ENCODE peak calls at places on chromosome 5, in nine cellular contexts. One of them, this sample, is unnamed.

GRCh38 chr5:5141625-5142527 is 1.7 kb downstream of the ADAMTS16 start:
- DNase-seq in MM.1S: peak; percentile 61
- DNase-seq in neural progenitor cell: peak; percentile 81
- DNase-seq in HCT116: peak; percentile 45
- DNase-seq in SK-N-SH: peak; percentile 53
- DNase-seq in hepatocyte: peak; percentile 86
- DNase-seq in GM23248: peak; percentile 76
- DNase-seq in OCI-LY7: peak; percentile 68
- DNase-seq in PC-3: peak; percentile 75
- DNase-seq in this sample: peak; percentile 87

GRCh38 chr5:178839319-178839704 is 20.4 kb upstream of the ZNF354B start:
- DNase-seq in neural progenitor cell: peak; percentile 82
- DNase-seq in HCT116: peak; percentile 16
- DNase-seq in MM.1S: no peak
- DNase-seq in PC-3: peak; percentile 82
- DNase-seq in GM23248: peak; percentile 35
- DNase-seq in hepatocyte: peak; percentile 82
- DNase-seq in SK-N-SH: peak; percentile 34
- DNase-seq in OCI-LY7: peak; percentile 47
- DNase-seq in this sample: peak; percentile 88

GRCh38 chr5:16964821-16965220 is 28.7 kb upstream of the MYO10 start:
- DNase-seq in MM.1S: no peak
- DNase-seq in neural progenitor cell: no peak
- DNase-seq in HCT116: peak; percentile 7
- DNase-seq in GM23248: peak; percentile 11
- DNase-seq in PC-3: no peak
- DNase-seq in SK-N-SH: no peak
- DNase-seq in OCI-LY7: no peak
- DNase-seq in hepatocyte: no peak
- DNase-seq in this sample: no peak

GRCh38 chr5:102583663-102584062 is 84.9 kb upstream of the SLCO6A1 start:
- DNase-seq in GM23248: peak; percentile 42
- DNase-seq in hepatocyte: peak; percentile 21
- DNase-seq in SK-N-SH: peak; percentile 8
- DNase-seq in OCI-LY7: peak; percentile 8
- DNase-seq in PC-3: peak; percentile 74
- DNase-seq in MM.1S: peak; percentile 42
- DNase-seq in HCT116: peak; percentile 16
- DNase-seq in neural progenitor cell: no peak
- DNase-seq in this sample: peak; percentile 15

GRCh38 chr5:33894566-33894965 is 2.8 kb upstream of the ADAMTS12 start:
- DNase-seq in PC-3: peak; percentile 89
- DNase-seq in MM.1S: no peak
- DNase-seq in HCT116: no peak
- DNase-seq in hepatocyte: no peak
- DNase-seq in neural progenitor cell: no peak
- DNase-seq in SK-N-SH: no peak
- DNase-seq in OCI-LY7: no peak
- DNase-seq in GM23248: peak; percentile 31
- DNase-seq in this sample: no peak

GRCh38 chr5:7867260-7867659 is 1.6 kb downstream of the FASTKD3 start:
- DNase-seq in neural progenitor cell: no peak
- DNase-seq in PC-3: no peak
- DNase-seq in HCT116: no peak
- DNase-seq in MM.1S: no peak
- DNase-seq in SK-N-SH: no peak
- DNase-seq in OCI-LY7: no peak
- DNase-seq in GM23248: no peak
- DNase-seq in hepatocyte: no peak
- DNase-seq in this sample: no peak

GRCh38 chr5:1514027-1514818 is 9.5 kb downstream of the LPCAT1 start:
- DNase-seq in MM.1S: no peak
- DNase-seq in HCT116: no peak
- DNase-seq in hepatocyte: no peak
- DNase-seq in PC-3: no peak
- DNase-seq in GM23248: no peak
- DNase-seq in SK-N-SH: peak; percentile 9
- DNase-seq in neural progenitor cell: peak; percentile 7
- DNase-seq in OCI-LY7: no peak
- DNase-seq in this sample: peak; percentile 49

GRCh38 chr5:59591162-59591561 is 302.4 kb downstream of the PDE4D start:
- DNase-seq in HCT116: no peak
- DNase-seq in PC-3: peak; percentile 2
- DNase-seq in OCI-LY7: no peak
- DNase-seq in hepatocyte: no peak
- DNase-seq in GM23248: no peak
- DNase-seq in neural progenitor cell: no peak
- DNase-seq in SK-N-SH: no peak
- DNase-seq in MM.1S: peak; percentile 68
- DNase-seq in this sample: no peak

GRCh38 chr5:59180515-59180914 is 597.6 kb downstream of the RAB3C start:
- DNase-seq in SK-N-SH: no peak
- DNase-seq in GM23248: no peak
- DNase-seq in HCT116: no peak
- DNase-seq in OCI-LY7: no peak
- DNase-seq in neural progenitor cell: no peak
- DNase-seq in MM.1S: no peak
- DNase-seq in PC-3: no peak
- DNase-seq in hepatocyte: no peak
- DNase-seq in this sample: no peak

GRCh38 chr5:45507174-45507573 is 189.0 kb downstream of the HCN1 start:
- DNase-seq in MM.1S: no peak
- DNase-seq in hepatocyte: peak; percentile 10
- DNase-seq in PC-3: no peak
- DNase-seq in SK-N-SH: no peak
- DNase-seq in neural progenitor cell: no peak
- DNase-seq in GM23248: no peak
- DNase-seq in OCI-LY7: no peak
- DNase-seq in HCT116: no peak
- DNase-seq in this sample: peak; percentile 11

GRCh38 chr5:19172926-19173425 is 815.0 kb downstream of the CDH18 start:
- DNase-seq in OCI-LY7: no peak
- DNase-seq in HCT116: no peak
- DNase-seq in SK-N-SH: no peak
- DNase-seq in PC-3: no peak
- DNase-seq in hepatocyte: no peak
- DNase-seq in neural progenitor cell: no peak
- DNase-seq in GM23248: no peak
- DNase-seq in MM.1S: no peak
- DNase-seq in this sample: no peak

GRCh38 chr5:156913719-156914370 is 49.2 kb downstream of the TIMD4 start:
- DNase-seq in SK-N-SH: no peak
- DNase-seq in MM.1S: peak; percentile 82
- DNase-seq in neural progenitor cell: peak; percentile 49
- DNase-seq in GM23248: no peak
- DNase-seq in hepatocyte: no peak
- DNase-seq in HCT116: no peak
- DNase-seq in PC-3: no peak
- DNase-seq in OCI-LY7: peak; percentile 92
- DNase-seq in this sample: peak; percentile 95

GRCh38 chr5:124755565-124755964 is 9.1 kb upstream of the ZNF608 start:
- DNase-seq in OCI-LY7: peak; percentile 29
- DNase-seq in MM.1S: no peak
- DNase-seq in neural progenitor cell: no peak
- DNase-seq in PC-3: no peak
- DNase-seq in GM23248: peak; percentile 15
- DNase-seq in SK-N-SH: peak; percentile 73
- DNase-seq in HCT116: no peak
- DNase-seq in hepatocyte: no peak
- DNase-seq in this sample: no peak

GRCh38 chr5:179131321-179131835 is 71.2 kb downstream of the ZNF354C start:
- DNase-seq in hepatocyte: no peak
- DNase-seq in SK-N-SH: no peak
- DNase-seq in PC-3: no peak
- DNase-seq in MM.1S: no peak
- DNase-seq in HCT116: no peak
- DNase-seq in OCI-LY7: no peak
- DNase-seq in neural progenitor cell: no peak
- DNase-seq in GM23248: no peak
- DNase-seq in this sample: no peak

GRCh38 chr5:174764309-174764708 is 39.9 kb downstream of the MSX2 start:
- DNase-seq in neural progenitor cell: no peak
- DNase-seq in GM23248: no peak
- DNase-seq in OCI-LY7: no peak
- DNase-seq in hepatocyte: no peak
- DNase-seq in SK-N-SH: no peak
- DNase-seq in PC-3: no peak
- DNase-seq in MM.1S: no peak
- DNase-seq in HCT116: no peak
- DNase-seq in this sample: no peak

GRCh38 chr5:174759091-174759490 is 34.7 kb downstream of the MSX2 start:
- DNase-seq in neural progenitor cell: no peak
- DNase-seq in SK-N-SH: no peak
- DNase-seq in MM.1S: no peak
- DNase-seq in HCT116: no peak
- DNase-seq in OCI-LY7: no peak
- DNase-seq in PC-3: peak; percentile 6
- DNase-seq in GM23248: no peak
- DNase-seq in hepatocyte: no peak
- DNase-seq in this sample: no peak

GRCh38 chr5:174755103-174755502 is 30.7 kb downstream of the MSX2 start:
- DNase-seq in hepatocyte: no peak
- DNase-seq in OCI-LY7: no peak
- DNase-seq in HCT116: no peak
- DNase-seq in SK-N-SH: no peak
- DNase-seq in PC-3: peak; percentile 29
- DNase-seq in MM.1S: no peak
- DNase-seq in GM23248: peak; percentile 51
- DNase-seq in neural progenitor cell: peak; percentile 14
- DNase-seq in this sample: no peak

GRCh38 chr5:174765540-174765939 is 41.2 kb downstream of the MSX2 start:
- DNase-seq in HCT116: no peak
- DNase-seq in PC-3: no peak
- DNase-seq in neural progenitor cell: no peak
- DNase-seq in OCI-LY7: no peak
- DNase-seq in MM.1S: no peak
- DNase-seq in SK-N-SH: no peak
- DNase-seq in GM23248: no peak
- DNase-seq in hepatocyte: no peak
- DNase-seq in this sample: no peak

DNA sequence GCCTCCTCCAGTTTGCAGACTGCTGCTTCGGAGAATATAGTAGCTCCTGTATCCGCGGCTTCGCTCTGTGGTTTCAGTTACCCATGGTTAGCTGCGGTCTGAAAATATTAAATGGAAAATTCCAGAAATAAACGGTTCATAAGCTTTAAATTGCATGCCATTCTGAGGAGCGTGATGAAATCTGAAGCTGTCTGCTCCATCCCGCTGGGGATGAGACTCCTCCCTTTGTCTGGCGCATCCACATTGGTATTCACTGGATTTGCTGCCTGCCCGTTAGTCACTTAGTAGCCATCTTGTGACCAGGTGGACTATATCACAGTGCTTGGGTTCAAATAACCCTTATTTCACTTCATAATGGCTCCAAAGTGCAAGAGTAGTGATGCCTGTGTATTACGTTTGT is 36.3 kb downstream of the MSX2 start:
- DNase-seq in HCT116: no peak
- DNase-seq in OCI-LY7: no peak
- DNase-seq in SK-N-SH: no peak
- DNase-seq in GM23248: peak; percentile 47
- DNase-seq in hepatocyte: no peak
- DNase-seq in neural progenitor cell: no peak
- DNase-seq in MM.1S: no peak
- DNase-seq in PC-3: no peak
- DNase-seq in this sample: no peak
- TF ChIP-seq EZH2phosphoT487 in HCT116: no peak
- TF ChIP-seq EZH2phosphoT487 in OCI-LY7: no peak
- TF ChIP-seq EZH2phosphoT487 in SK-N-SH: no peak
- TF ChIP-seq EZH2phosphoT487 in GM23248: no peak
- TF ChIP-seq EZH2phosphoT487 in hepatocyte: no peak
- TF ChIP-seq EZH2phosphoT487 in neural progenitor cell: no peak
- TF ChIP-seq EZH2phosphoT487 in MM.1S: no peak
- TF ChIP-seq EZH2phosphoT487 in PC-3: no peak
- TF ChIP-seq EZH2phosphoT487 in this sample: no peak

GRCh38 chr5:159209438-159210305 is at the start of gene RNF145:
- DNase-seq in PC-3: peak; percentile 72
- DNase-seq in HCT116: peak; percentile 68
- DNase-seq in OCI-LY7: peak; percentile 87
- DNase-seq in hepatocyte: peak; percentile 96
- DNase-seq in SK-N-SH: peak; percentile 94
- DNase-seq in MM.1S: peak; percentile 87
- DNase-seq in GM23248: peak; percentile 97
- DNase-seq in neural progenitor cell: peak; percentile 87
- DNase-seq in this sample: peak; percentile 67
- TF ChIP-seq EZH2phosphoT487 in PC-3: no peak
- TF ChIP-seq EZH2phosphoT487 in HCT116: no peak
- TF ChIP-seq EZH2phosphoT487 in OCI-LY7: no peak
- TF ChIP-seq EZH2phosphoT487 in hepatocyte: no peak
- TF ChIP-seq EZH2phosphoT487 in SK-N-SH: no peak
- TF ChIP-seq EZH2phosphoT487 in MM.1S: no peak
- TF ChIP-seq EZH2phosphoT487 in GM23248: no peak
- TF ChIP-seq EZH2phosphoT487 in neural progenitor cell: no peak
- TF ChIP-seq EZH2phosphoT487 in this sample: no peak

DNA sequence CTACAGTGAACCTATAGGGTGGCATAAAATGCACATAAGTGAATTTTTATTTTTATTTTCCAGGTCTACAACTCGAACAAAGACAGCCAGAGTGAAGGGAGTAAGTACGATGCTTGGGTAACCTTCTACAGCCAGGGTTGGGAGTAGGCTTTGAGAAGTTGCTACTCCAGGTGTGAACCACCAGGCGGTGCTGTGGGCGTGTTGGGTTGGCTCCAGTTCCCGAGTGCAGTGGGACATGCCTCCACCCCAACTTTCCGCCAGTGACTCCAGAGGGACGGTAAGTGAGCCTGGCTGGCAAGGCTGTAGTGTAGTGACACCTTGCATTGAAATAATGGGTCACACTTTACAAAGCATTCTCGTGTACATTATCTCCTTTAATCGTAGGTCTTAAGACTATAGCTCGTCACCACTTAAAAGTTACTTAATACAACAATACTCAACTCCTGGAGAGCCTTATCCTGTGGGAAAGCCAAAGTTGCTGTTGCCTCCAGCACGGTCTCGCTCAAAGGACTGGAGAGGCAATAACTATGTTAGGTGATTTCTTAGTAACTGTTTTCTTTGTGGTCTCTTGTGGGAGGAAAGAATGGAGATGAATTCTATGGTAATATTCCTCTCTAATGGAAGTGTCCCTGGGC is 244.0 kb downstream of the ARHGAP26 start:
- DNase-seq in GM23248: peak; percentile 38
- DNase-seq in PC-3: peak; percentile 31
- DNase-seq in neural progenitor cell: peak; percentile 79
- DNase-seq in SK-N-SH: peak; percentile 27
- DNase-seq in HCT116: no peak
- DNase-seq in OCI-LY7: peak; percentile 45
- DNase-seq in MM.1S: no peak
- DNase-seq in hepatocyte: no peak
- DNase-seq in this sample: peak; percentile 87
- TF ChIP-seq EZH2phosphoT487 in GM23248: no peak
- TF ChIP-seq EZH2phosphoT487 in PC-3: no peak
- TF ChIP-seq EZH2phosphoT487 in neural progenitor cell: no peak
- TF ChIP-seq EZH2phosphoT487 in SK-N-SH: no peak
- TF ChIP-seq EZH2phosphoT487 in HCT116: no peak
- TF ChIP-seq EZH2phosphoT487 in OCI-LY7: no peak
- TF ChIP-seq EZH2phosphoT487 in MM.1S: no peak
- TF ChIP-seq EZH2phosphoT487 in hepatocyte: no peak
- TF ChIP-seq EZH2phosphoT487 in this sample: no peak

DNA sequence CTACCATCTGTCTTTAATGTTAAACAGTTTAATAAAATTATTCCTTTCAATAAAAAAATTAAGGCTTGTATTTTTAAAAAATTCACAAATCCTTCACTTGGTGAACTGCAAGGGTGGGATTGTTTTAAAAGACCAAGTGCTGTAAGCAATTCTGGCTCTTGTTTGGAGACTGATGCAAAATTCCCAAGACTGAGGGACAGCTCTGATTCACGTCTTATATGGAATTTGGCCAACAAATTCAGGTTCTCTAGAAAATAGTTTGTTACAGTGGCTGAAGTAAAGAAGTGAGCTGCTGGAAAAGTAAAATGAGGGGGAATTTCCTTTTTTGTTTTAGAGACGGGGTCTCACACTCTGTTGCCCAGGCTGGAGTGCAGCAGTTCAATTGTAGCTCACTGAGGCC is 58.3 kb downstream of the PRELID2 start:
- DNase-seq in neural progenitor cell: no peak
- DNase-seq in PC-3: peak; percentile 17
- DNase-seq in hepatocyte: no peak
- DNase-seq in OCI-LY7: no peak
- DNase-seq in GM23248: peak; percentile 63
- DNase-seq in HCT116: no peak
- DNase-seq in MM.1S: no peak
- DNase-seq in SK-N-SH: no peak
- DNase-seq in this sample: no peak
- TF ChIP-seq EZH2phosphoT487 in neural progenitor cell: no peak
- TF ChIP-seq EZH2phosphoT487 in PC-3: no peak
- TF ChIP-seq EZH2phosphoT487 in hepatocyte: no peak
- TF ChIP-seq EZH2phosphoT487 in OCI-LY7: no peak
- TF ChIP-seq EZH2phosphoT487 in GM23248: no peak
- TF ChIP-seq EZH2phosphoT487 in HCT116: no peak
- TF ChIP-seq EZH2phosphoT487 in MM.1S: no peak
- TF ChIP-seq EZH2phosphoT487 in SK-N-SH: no peak
- TF ChIP-seq EZH2phosphoT487 in this sample: no peak